ENCODE peak calls at places on chromosomes 2 and 18, in seven cellular contexts. Q is transverse colon, E is right lobe of liver, F is stomach, R is breast epithelium, G is gastrocnemius medialis, K is adrenal gland. X is an unnamed sample.

GRCh38 chr2:209771474-209772292 is at the start of gene UNC80:
- DNase-seq in G (no peak), Q (peak; percentile 10), K (peak; percentile 86), F (peak; percentile 62), R (peak; percentile 31), E (peak; percentile 52), X (peak; percentile 85)

GRCh38 chr18:61394983-61395382 is 61.8 kb downstream of the CDH20 start:
- DNase-seq in K (no peak), R (no peak), Q (no peak), G (no peak), E (no peak), F (no peak), X (no peak)

GRCh38 chr2:241339839-241340471 is 16.1 kb upstream of the FARP2 start:
- DNase-seq in K (no peak), G (no peak), F (no peak), Q (no peak), E (no peak), R (no peak), X (no peak)

GRCh38 chr2:5742126-5742525 is 49.9 kb downstream of the SOX11 start:
- DNase-seq in K (no peak), G (no peak), F (no peak), Q (no peak), E (no peak), R (no peak), X (no peak)

GRCh38 chr2:131105950-131106801 is 1.0 kb downstream of the PLEKHB2 start:
- DNase-seq in F (peak; percentile 42), E (peak; percentile 63), G (peak; percentile 57), K (peak; percentile 81), Q (peak; percentile 63), R (no peak), X (peak; percentile 63)

GRCh38 chr2:66532972-66533868 is 98.3 kb downstream of the MEIS1 start:
- DNase-seq in E (no peak), K (no peak), Q (no peak), R (no peak), F (no peak), G (no peak), X (peak; percentile 68)

GRCh38 chr2:12506846-12507245 is 209.9 kb upstream of the TRIB2 start:
- DNase-seq in Q (no peak), K (no peak), R (no peak), G (no peak), F (no peak), E (no peak), X (no peak)

GRCh38 chr2:221276601-221277000 is 295.5 kb downstream of the EPHA4 start:
- DNase-seq in G (no peak), F (no peak), K (no peak), E (no peak), Q (no peak), R (no peak), X (no peak)

GRCh38 chr18:48364146-48364545 is 45.0 kb downstream of the ZBTB7C start:
- DNase-seq in R (no peak), F (no peak), Q (no peak), K (peak; percentile 35), E (no peak), G (no peak), X (no peak)

GRCh38 chr2:36780231-36780808 is 83.8 kb downstream of the VIT start:
- DNase-seq in R (no peak), Q (no peak), G (no peak), F (no peak), E (no peak), K (no peak), X (no peak)

GRCh38 chr18:12520442-12520992 is 112.8 kb downstream of the PRELID3A start:
- DNase-seq in R (no peak), Q (no peak), F (no peak), E (no peak), K (no peak), G (no peak), X (no peak)

GRCh38 chr2:120818441-120818920 is 82.8 kb downstream of the GLI2 start:
- DNase-seq in E (no peak), K (peak; percentile 90), F (no peak), Q (peak; percentile 53), G (no peak), R (no peak), X (no peak)

GRCh38 chr2:240302041-240302440 is 133.4 kb upstream of the GPC1 start:
- DNase-seq in G (no peak), F (no peak), E (no peak), Q (no peak), R (no peak), K (peak; percentile 29), X (no peak)

GRCh38 chr2:2703792-2704191 is 372.7 kb upstream of the MYT1L start:
- DNase-seq in G (no peak), E (no peak), R (no peak), K (no peak), Q (no peak), F (no peak), X (no peak)

GRCh38 chr2:96881349-96882195 is 11.7 kb upstream of the SEMA4C start:
- DNase-seq in R (no peak), K (no peak), F (no peak), Q (no peak), G (no peak), E (no peak), X (no peak)

GRCh38 chr2:54076577-54076976 is 38.8 kb upstream of the ACYP2 start:
- DNase-seq in K (no peak), G (no peak), E (no peak), R (no peak), Q (no peak), F (no peak), X (no peak)

DNA sequence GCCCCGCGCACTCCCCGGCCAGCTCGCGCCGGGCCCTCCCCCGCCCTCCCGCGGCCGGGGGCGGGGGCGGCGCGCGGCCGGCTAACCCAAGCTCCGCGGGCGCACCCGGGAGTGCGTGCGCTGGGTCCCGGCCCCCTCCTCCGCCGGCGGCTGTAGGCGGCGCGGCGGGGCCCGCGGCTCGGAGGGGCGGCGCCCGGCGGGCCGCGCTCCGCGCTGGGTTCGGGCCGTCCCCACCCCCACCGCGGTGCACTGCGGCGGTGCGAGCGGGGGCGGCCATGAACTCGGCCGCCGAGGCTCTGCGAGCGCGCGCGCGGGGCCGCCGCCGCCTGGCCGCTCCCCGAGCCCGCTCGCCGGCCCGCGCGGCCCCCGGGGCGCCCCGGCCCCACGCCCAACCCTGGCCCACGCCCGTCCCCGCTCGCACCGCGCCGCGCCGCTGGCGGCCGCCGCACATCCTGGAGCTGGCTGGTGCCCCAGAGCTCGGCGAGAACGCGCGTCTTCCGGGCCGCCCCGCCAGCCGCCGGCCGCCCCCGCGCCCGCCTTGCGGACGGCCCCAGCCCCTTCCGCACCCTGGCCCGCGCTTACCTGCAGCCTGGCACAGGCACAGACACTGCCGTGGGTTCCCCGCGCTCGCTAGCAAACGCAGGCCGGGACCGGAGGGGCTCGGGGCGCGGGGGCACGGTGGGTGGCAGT is at the start of gene ZBTB14:
- DNase-seq in K (peak; percentile 71), F (peak; percentile 78), Q (peak; percentile 74), G (peak; percentile 52), E (peak; percentile 80), R (peak; percentile 27), X (peak; percentile 72)
- TF ChIP-seq POLR2A in K (no peak), F (no peak), Q (no peak), G (peak; percentile 10), E (no peak), R (no peak), X (peak; percentile 55)

GRCh38 chr18:26764584-26764983 is 100.9 kb downstream of the AQP4 start:
- DNase-seq in E (no peak), K (no peak), G (no peak), Q (no peak), R (no peak), F (no peak), X (no peak)
- TF ChIP-seq POLR2A in E (no peak), K (no peak), G (no peak), Q (no peak), R (no peak), F (no peak), X (no peak)

GRCh38 chr2:134119672-134120159 is 134.2 kb upstream of the MGAT5 start:
- DNase-seq in E (peak; percentile 96), R (peak; percentile 83), K (peak; percentile 93), Q (peak; percentile 92), F (peak; percentile 92), G (peak; percentile 66), X (peak; percentile 96)
- TF ChIP-seq POLR2A in E (peak; percentile 86), R (no peak), K (peak; percentile 68), Q (peak; percentile 73), F (peak; percentile 24), G (peak; percentile 40), X (no peak)

GRCh38 chr2:84904717-84905174 is 710 bp upstream of the TMSB10 start:
- DNase-seq in E (peak; percentile 62), Q (peak; percentile 90), K (peak; percentile 83), F (peak; percentile 83), R (peak; percentile 76), G (peak; percentile 64), X (peak; percentile 88)
- TF ChIP-seq POLR2A in E (no peak), Q (peak; percentile 75), K (no peak), F (no peak), R (no peak), G (peak; percentile 16), X (peak; percentile 75)

GRCh38 chr2:232563580-232563979 is 13.1 kb downstream of the EIF4E2 start:
- DNase-seq in F (no peak), E (no peak), Q (no peak), K (no peak), G (no peak), R (no peak), X (no peak)

GRCh38 chr2:232568161-232568560 is 17.7 kb downstream of the EIF4E2 start:
- DNase-seq in G (no peak), Q (no peak), E (no peak), F (no peak), R (no peak), K (no peak), X (peak; percentile 74)

GRCh38 chr2:232562515-232563151 is 12.1 kb downstream of the EIF4E2 start:
- DNase-seq in F (no peak), G (no peak), E (no peak), R (no peak), Q (no peak), K (no peak), X (no peak)
- TF ChIP-seq POLR2A in F (no peak), G (no peak), E (no peak), R (no peak), Q (no peak), K (no peak), X (no peak)

GRCh38 chr18:46060359-46060841 is 11.7 kb downstream of the PSTPIP2 start:
- DNase-seq in K (no peak), R (no peak), E (no peak), G (no peak), F (no peak), Q (no peak), X (no peak)
- TF ChIP-seq POLR2A in K (no peak), R (no peak), E (no peak), G (no peak), F (no peak), Q (no peak), X (no peak)

GRCh38 chr2:64919261-64919660 is 69.9 kb upstream of the SLC1A4 start:
- DNase-seq in F (no peak), Q (no peak), E (no peak), G (no peak), K (no peak), R (no peak), X (no peak)
- TF ChIP-seq POLR2A in F (no peak), Q (no peak), E (no peak), G (no peak), K (no peak), R (no peak), X (no peak)

X was measured in thyroid gland.